ENCODE peak calls at places on chromosomes 2 and 18, in seven cellular contexts. One of them, this sample, is unnamed.

GRCh38 chr18:71045331-71046065 is 756.7 kb downstream of the SOCS6 start:
- DNase-seq in IMR-90: no peak
- DNase-seq in spleen: no peak
- DNase-seq in body of pancreas: no peak
- DNase-seq in heart left ventricle: no peak
- DNase-seq in esophagus squamous epithelium: no peak
- DNase-seq in adrenal gland: no peak
- DNase-seq in this sample: no peak

GRCh38 chr2:15616429-15616828 is 24.8 kb downstream of the DDX1 start:
- DNase-seq in IMR-90: no peak
- DNase-seq in esophagus squamous epithelium: no peak
- DNase-seq in adrenal gland: no peak
- DNase-seq in body of pancreas: no peak
- DNase-seq in spleen: no peak
- DNase-seq in heart left ventricle: no peak
- DNase-seq in this sample: no peak

GRCh38 chr18:8805552-8805951 is 100.2 kb downstream of the MTCL1 start:
- DNase-seq in adrenal gland: no peak
- DNase-seq in heart left ventricle: no peak
- DNase-seq in body of pancreas: no peak
- DNase-seq in esophagus squamous epithelium: no peak
- DNase-seq in spleen: no peak
- DNase-seq in IMR-90: no peak
- DNase-seq in this sample: no peak

GRCh38 chr2:183606022-183606717 is 481.9 kb downstream of the NUP35 start:
- DNase-seq in IMR-90: no peak
- DNase-seq in esophagus squamous epithelium: no peak
- DNase-seq in adrenal gland: no peak
- DNase-seq in heart left ventricle: no peak
- DNase-seq in spleen: no peak
- DNase-seq in body of pancreas: no peak
- DNase-seq in this sample: no peak

GRCh38 chr2:15172825-15173224 is 388.3 kb downstream of the NBAS start:
- DNase-seq in body of pancreas: no peak
- DNase-seq in heart left ventricle: no peak
- DNase-seq in spleen: no peak
- DNase-seq in IMR-90: no peak
- DNase-seq in adrenal gland: no peak
- DNase-seq in esophagus squamous epithelium: no peak
- DNase-seq in this sample: no peak

GRCh38 chr2:180370476-180371205 is 363.5 kb upstream of the CWC22 start:
- DNase-seq in IMR-90: no peak
- DNase-seq in body of pancreas: no peak
- DNase-seq in spleen: no peak
- DNase-seq in heart left ventricle: no peak
- DNase-seq in adrenal gland: no peak
- DNase-seq in esophagus squamous epithelium: no peak
- DNase-seq in this sample: no peak

GRCh38 chr2:200578778-200579177 is 7.0 kb upstream of the AOX1 start:
- DNase-seq in heart left ventricle: no peak
- DNase-seq in IMR-90: peak
- DNase-seq in spleen: no peak
- DNase-seq in body of pancreas: peak
- DNase-seq in adrenal gland: no peak
- DNase-seq in esophagus squamous epithelium: no peak
- DNase-seq in this sample: no peak

GRCh38 chr18:48802543-48803428 is 148.0 kb downstream of the SMAD7 start:
- DNase-seq in esophagus squamous epithelium: no peak
- DNase-seq in adrenal gland: no peak
- DNase-seq in IMR-90: no peak
- DNase-seq in spleen: peak
- DNase-seq in body of pancreas: peak
- DNase-seq in heart left ventricle: peak
- DNase-seq in this sample: no peak

GRCh38 chr2:95387358-95387757 is 15.2 kb upstream of the FAHD2A start:
- DNase-seq in esophagus squamous epithelium: no peak
- DNase-seq in adrenal gland: no peak
- DNase-seq in IMR-90: no peak
- DNase-seq in heart left ventricle: no peak
- DNase-seq in spleen: no peak
- DNase-seq in body of pancreas: no peak
- DNase-seq in this sample: no peak

GRCh38 chr18:13611616-13612110 is 114.7 kb downstream of the FAM210A start:
- DNase-seq in spleen: peak
- DNase-seq in heart left ventricle: peak
- DNase-seq in esophagus squamous epithelium: no peak
- DNase-seq in IMR-90: peak
- DNase-seq in body of pancreas: peak
- DNase-seq in adrenal gland: no peak
- DNase-seq in this sample: no peak

GRCh38 chr2:24087032-24087431 is 2.4 kb upstream of the TP53I3 start:
- DNase-seq in heart left ventricle: no peak
- DNase-seq in spleen: no peak
- DNase-seq in IMR-90: no peak
- DNase-seq in body of pancreas: no peak
- DNase-seq in esophagus squamous epithelium: no peak
- DNase-seq in adrenal gland: no peak
- DNase-seq in this sample: no peak

GRCh38 chr2:24082787-24083566 is 1.7 kb downstream of the TP53I3 start:
- DNase-seq in body of pancreas: no peak
- DNase-seq in spleen: peak
- DNase-seq in IMR-90: no peak
- DNase-seq in adrenal gland: no peak
- DNase-seq in esophagus squamous epithelium: no peak
- DNase-seq in heart left ventricle: no peak
- DNase-seq in this sample: no peak

GRCh38 chr2:24086241-24086640 is 1.6 kb upstream of the TP53I3 start:
- DNase-seq in spleen: no peak
- DNase-seq in body of pancreas: no peak
- DNase-seq in IMR-90: no peak
- DNase-seq in esophagus squamous epithelium: no peak
- DNase-seq in adrenal gland: no peak
- DNase-seq in heart left ventricle: no peak
- DNase-seq in this sample: no peak

GRCh38 chr2:24083567-24084385 is 858 bp downstream of the TP53I3 start:
- DNase-seq in esophagus squamous epithelium: peak
- DNase-seq in heart left ventricle: no peak
- DNase-seq in adrenal gland: no peak
- DNase-seq in IMR-90: peak
- DNase-seq in body of pancreas: peak
- DNase-seq in spleen: no peak
- DNase-seq in this sample: peak

DNA sequence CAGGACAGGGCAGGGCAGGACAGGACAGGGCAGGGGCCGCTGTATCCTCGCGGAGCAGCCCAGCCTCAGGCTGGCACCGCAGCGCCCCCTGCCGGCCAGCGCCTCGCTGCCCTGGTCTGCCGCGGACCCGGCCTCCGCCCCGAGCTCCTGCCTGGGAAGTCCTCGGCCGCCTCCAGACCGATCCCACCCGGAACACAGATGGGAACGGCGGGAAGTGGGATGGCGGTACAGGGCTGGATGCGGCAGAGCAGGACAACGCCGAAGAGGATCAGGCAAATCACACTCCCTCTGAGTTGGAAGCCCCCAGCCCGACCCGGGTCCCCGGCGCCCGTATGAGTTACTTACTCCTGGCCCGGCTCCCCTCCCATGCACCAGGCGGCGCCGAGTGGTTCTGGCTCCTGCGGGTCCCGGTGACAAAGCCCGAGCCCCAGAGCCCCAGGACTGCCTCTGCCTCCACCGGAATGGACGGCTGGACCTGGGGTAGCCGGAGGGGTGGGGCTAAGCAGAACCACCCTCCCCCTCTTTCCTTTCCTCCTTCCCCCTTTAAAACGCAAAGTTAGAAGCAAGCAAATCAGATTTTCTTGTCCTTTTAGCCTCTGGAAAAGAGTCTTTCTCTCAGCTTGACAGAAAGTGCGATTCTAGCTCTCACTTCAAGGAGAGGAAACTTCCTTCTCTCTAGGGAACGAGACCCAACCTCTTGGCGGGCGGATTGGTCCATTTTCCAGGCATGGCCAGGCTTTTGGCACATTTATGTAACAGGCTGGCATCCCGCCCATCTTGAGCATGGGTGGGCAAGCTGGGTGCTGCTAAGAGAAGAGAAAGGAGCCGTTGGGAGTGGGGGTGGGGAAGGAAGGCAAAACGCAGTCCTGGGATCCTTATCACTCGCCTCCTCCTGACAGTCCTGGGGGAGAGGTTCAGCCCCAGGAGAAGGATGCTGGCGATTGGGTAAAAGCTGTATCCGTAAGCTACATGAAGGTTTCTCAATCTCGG is at the start of gene TP53I3:
- DNase-seq in esophagus squamous epithelium: peak
- DNase-seq in body of pancreas: peak
- DNase-seq in spleen: peak
- DNase-seq in IMR-90: peak
- DNase-seq in heart left ventricle: peak
- DNase-seq in adrenal gland: peak
- DNase-seq in this sample: peak
- TF ChIP-seq POLR2A in esophagus squamous epithelium: peak
- TF ChIP-seq POLR2A in body of pancreas: peak
- TF ChIP-seq POLR2A in spleen: no peak
- TF ChIP-seq POLR2A in IMR-90: peak
- TF ChIP-seq POLR2A in heart left ventricle: no peak
- TF ChIP-seq POLR2A in adrenal gland: peak
- TF ChIP-seq POLR2A in this sample: peak

GRCh38 chr2:10283106-10284062 is 19.3 kb upstream of the HPCAL1 start:
- DNase-seq in spleen: no peak
- DNase-seq in IMR-90: peak
- DNase-seq in body of pancreas: no peak
- DNase-seq in esophagus squamous epithelium: no peak
- DNase-seq in adrenal gland: peak
- DNase-seq in heart left ventricle: no peak
- DNase-seq in this sample: peak
- TF ChIP-seq POLR2A in spleen: no peak
- TF ChIP-seq POLR2A in IMR-90: peak
- TF ChIP-seq POLR2A in body of pancreas: no peak
- TF ChIP-seq POLR2A in esophagus squamous epithelium: no peak
- TF ChIP-seq POLR2A in adrenal gland: peak
- TF ChIP-seq POLR2A in heart left ventricle: no peak
- TF ChIP-seq POLR2A in this sample: peak

GRCh38 chr2:219684721-219685689 is 57.6 kb downstream of the SLC4A3 start:
- DNase-seq in body of pancreas: peak
- DNase-seq in heart left ventricle: peak
- DNase-seq in IMR-90: peak
- DNase-seq in adrenal gland: peak
- DNase-seq in esophagus squamous epithelium: no peak
- DNase-seq in spleen: peak
- DNase-seq in this sample: peak
- TF ChIP-seq POLR2A in body of pancreas: peak
- TF ChIP-seq POLR2A in heart left ventricle: no peak
- TF ChIP-seq POLR2A in IMR-90: no peak
- TF ChIP-seq POLR2A in adrenal gland: no peak
- TF ChIP-seq POLR2A in esophagus squamous epithelium: peak
- TF ChIP-seq POLR2A in spleen: no peak
- TF ChIP-seq POLR2A in this sample: peak

GRCh38 chr2:202186641-202187202 is 51.7 kb downstream of the SUMO1 start:
- DNase-seq in spleen: no peak
- DNase-seq in adrenal gland: no peak
- DNase-seq in body of pancreas: no peak
- DNase-seq in esophagus squamous epithelium: no peak
- DNase-seq in IMR-90: peak
- DNase-seq in heart left ventricle: no peak
- DNase-seq in this sample: no peak
- TF ChIP-seq POLR2A in spleen: no peak
- TF ChIP-seq POLR2A in adrenal gland: no peak
- TF ChIP-seq POLR2A in body of pancreas: no peak
- TF ChIP-seq POLR2A in esophagus squamous epithelium: no peak
- TF ChIP-seq POLR2A in IMR-90: no peak
- TF ChIP-seq POLR2A in heart left ventricle: no peak
- TF ChIP-seq POLR2A in this sample: no peak

GRCh38 chr18:11861583-11862288 is 10.5 kb downstream of the CHMP1B start:
- DNase-seq in spleen: peak
- DNase-seq in esophagus squamous epithelium: no peak
- DNase-seq in body of pancreas: no peak
- DNase-seq in IMR-90: no peak
- DNase-seq in heart left ventricle: no peak
- DNase-seq in adrenal gland: no peak
- DNase-seq in this sample: no peak

GRCh38 chr18:11860594-11861450 is 9.6 kb downstream of the CHMP1B start:
- DNase-seq in IMR-90: no peak
- DNase-seq in adrenal gland: no peak
- DNase-seq in heart left ventricle: no peak
- DNase-seq in body of pancreas: no peak
- DNase-seq in esophagus squamous epithelium: no peak
- DNase-seq in spleen: peak
- DNase-seq in this sample: no peak

GRCh38 chr18:11859903-11860407 is 8.7 kb downstream of the CHMP1B start:
- DNase-seq in adrenal gland: no peak
- DNase-seq in heart left ventricle: no peak
- DNase-seq in spleen: peak
- DNase-seq in esophagus squamous epithelium: no peak
- DNase-seq in IMR-90: peak
- DNase-seq in body of pancreas: no peak
- DNase-seq in this sample: peak

GRCh38 chr18:11859282-11859797 is 8.1 kb downstream of the CHMP1B start:
- DNase-seq in esophagus squamous epithelium: no peak
- DNase-seq in spleen: peak
- DNase-seq in adrenal gland: no peak
- DNase-seq in IMR-90: no peak
- DNase-seq in body of pancreas: no peak
- DNase-seq in heart left ventricle: no peak
- DNase-seq in this sample: no peak

DNA sequence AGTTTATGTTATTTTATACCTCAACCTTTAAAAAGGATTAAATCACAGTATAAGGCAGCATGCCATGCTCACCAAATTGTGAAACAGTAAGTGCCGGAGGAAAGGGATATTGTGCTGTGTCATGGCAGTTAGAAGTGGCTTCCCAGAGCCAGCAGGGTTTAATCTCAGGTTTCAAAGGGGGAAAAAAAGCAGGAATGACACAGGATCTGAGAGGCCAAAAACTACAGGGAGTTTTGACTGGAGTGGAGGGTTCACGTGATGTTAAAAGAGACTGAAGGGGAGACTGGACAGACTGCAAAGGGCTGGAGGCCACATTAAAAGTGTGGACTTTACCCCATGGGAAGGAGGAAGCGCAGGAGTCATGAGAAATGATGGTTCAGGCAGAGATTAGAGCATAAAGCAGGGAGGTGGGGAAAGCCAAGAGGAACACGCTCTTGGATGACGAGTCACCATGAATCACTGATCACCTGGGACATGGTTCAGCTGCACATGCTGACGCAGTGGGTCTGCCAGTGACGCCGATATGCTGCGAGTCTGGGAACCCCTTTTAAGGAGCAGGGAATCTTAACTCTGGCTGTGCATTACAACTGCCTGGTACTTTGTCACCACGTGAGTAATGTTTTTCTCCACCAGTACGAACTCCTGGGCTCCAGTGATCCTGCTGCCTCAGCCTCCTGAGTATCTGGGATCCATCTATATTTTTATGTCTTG is 6.1 kb downstream of the CHMP1B start:
- DNase-seq in esophagus squamous epithelium: no peak
- DNase-seq in body of pancreas: peak
- DNase-seq in adrenal gland: peak
- DNase-seq in spleen: peak
- DNase-seq in IMR-90: peak
- DNase-seq in heart left ventricle: peak
- DNase-seq in this sample: peak
- TF ChIP-seq POLR2A in esophagus squamous epithelium: no peak
- TF ChIP-seq POLR2A in body of pancreas: peak
- TF ChIP-seq POLR2A in adrenal gland: peak
- TF ChIP-seq POLR2A in spleen: no peak
- TF ChIP-seq POLR2A in IMR-90: peak
- TF ChIP-seq POLR2A in heart left ventricle: no peak
- TF ChIP-seq POLR2A in this sample: peak

This sample was measured in H54.